ENCODE peak calls at places on chromosomes 6 and 20, in six cellular contexts. M is RWPE1; B is dorsolateral prefrontal cortex; A is CD4-positive, alpha-beta T cell; J is CD8-positive, alpha-beta memory T cell; T is small intestine. X is an unnamed sample.

GRCh38 chr6:39923394-39923793 is 10.9 kb downstream of the MOCS1 start:
- DNase-seq in A (no peak), J (no peak), T (no peak), B (no peak), M (peak), X (no peak)

GRCh38 chr20:5171074-5171789 is 44.4 kb downstream of the CDS2 start:
- DNase-seq in A (no peak), T (no peak), M (no peak), B (no peak), J (no peak), X (no peak)

GRCh38 chr6:894274-894673 is 201.3 kb upstream of the EXOC2 start:
- DNase-seq in A (no peak), J (no peak), B (no peak), M (no peak), T (no peak), X (no peak)

GRCh38 chr6:166270706-166271375 is 37.4 kb downstream of the PRR18 start:
- DNase-seq in A (no peak), B (no peak), T (no peak), J (no peak), M (no peak), X (peak)

GRCh38 chr6:79410806-79411205 is 126.4 kb downstream of the LCA5 start:
- DNase-seq in M (no peak), A (no peak), B (no peak), T (no peak), J (no peak), X (no peak)

GRCh38 chr6:47414517-47415167 is 62.9 kb upstream of the CD2AP start:
- DNase-seq in A (no peak), J (no peak), B (no peak), T (peak), M (no peak), X (peak)

GRCh38 chr6:86148586-86148985 is 505.9 kb upstream of the SYNCRIP start:
- DNase-seq in T (no peak), B (no peak), M (no peak), A (no peak), J (no peak), X (no peak)

GRCh38 chr6:116366740-116367275 is 3.9 kb upstream of the DSE start:
- DNase-seq in M (no peak), A (no peak), J (no peak), B (no peak), T (no peak), X (no peak)

GRCh38 chr6:170225852-170226417 is 64.9 kb downstream of the DLL1 start:
- DNase-seq in T (no peak), M (peak), A (no peak), J (no peak), B (peak), X (peak)

GRCh38 chr6:160356074-160356754 is 8.0 kb downstream of the SLC22A3 start:
- DNase-seq in A (no peak), J (no peak), T (no peak), M (no peak), B (no peak), X (no peak)

GRCh38 chr6:16651871-16652270 is 109.4 kb downstream of the ATXN1 start:
- DNase-seq in J (no peak), B (no peak), M (peak), A (no peak), T (peak), X (no peak)

GRCh38 chr6:125924169-125924568 is 32.4 kb upstream of the HINT3 start:
- DNase-seq in T (no peak), J (no peak), M (no peak), A (no peak), B (no peak), X (no peak)

GRCh38 chr6:53805016-53805415 is 10.2 kb downstream of the LRRC1 start:
- DNase-seq in M (no peak), T (no peak), J (no peak), A (no peak), B (no peak), X (no peak)

GRCh38 chr6:167325766-167326165 is 880 bp downstream of the TTLL2 start:
- DNase-seq in A (no peak), T (no peak), B (no peak), J (no peak), M (no peak), X (no peak)

GRCh38 chr6:128520436-128521301 is at the start of gene PTPRK:
- DNase-seq in A (peak), T (peak), B (peak), J (peak), M (peak), X (peak)

GRCh38 chr20:19735446-19735845 is 22.6 kb upstream of the RIN2 start:
- DNase-seq in J (no peak), B (no peak), T (peak), M (peak), A (no peak), X (peak)

GRCh38 chr6:1335367-1336037 is 23.6 kb downstream of the FOXQ1 start:
- DNase-seq in T (peak), B (no peak), J (no peak), A (no peak), M (peak), X (no peak)

GRCh38 chr20:2086177-2086979 is 15.2 kb upstream of the STK35 start:
- DNase-seq in A (no peak), T (no peak), J (no peak), B (no peak), M (no peak), X (peak)

GRCh38 chr6:79538481-79538971 is 1.3 kb upstream of the LCA5 start:
- DNase-seq in T (peak), B (no peak), M (peak), J (no peak), A (no peak), X (no peak)

GRCh38 chr6:157682856-157683481 is 140.1 kb upstream of the SNX9 start:
- DNase-seq in A (no peak), B (no peak), J (no peak), M (peak), T (no peak), X (peak)

GRCh38 chr6:18265099-18265372 is 706 bp upstream of the DEK start:
- DNase-seq in M (no peak), B (no peak), A (no peak), J (no peak), T (no peak), X (no peak)

GRCh38 chr6:18261877-18262276 is 2.5 kb downstream of the DEK start:
- DNase-seq in B (no peak), J (no peak), M (no peak), T (no peak), A (no peak), X (no peak)

GRCh38 chr6:18263561-18264337 is 581 bp downstream of the DEK start:
- DNase-seq in T (peak), A (peak), J (peak), B (peak), M (peak), X (peak)

GRCh38 chr6:18264338-18265098 is at the start of gene DEK:
- DNase-seq in J (peak), M (peak), A (peak), B (peak), T (peak), X (peak)

GRCh38 chr6:18262812-18263560 is 1.3 kb downstream of the DEK start:
- DNase-seq in T (peak), A (no peak), M (no peak), B (no peak), J (no peak), X (no peak)
- H3K27ac ChIP-seq in T (no peak), A (peak), M (no peak), B (no peak), J (peak), X (peak)

GRCh38 chr6:122788208-122788607 is 850 bp upstream of the SMPDL3A start:
- DNase-seq in A (no peak), J (no peak), B (no peak), T (no peak), M (no peak), X (no peak)
- H3K27ac ChIP-seq in A (no peak), J (no peak), B (peak), T (no peak), M (no peak), X (no peak)

DNA sequence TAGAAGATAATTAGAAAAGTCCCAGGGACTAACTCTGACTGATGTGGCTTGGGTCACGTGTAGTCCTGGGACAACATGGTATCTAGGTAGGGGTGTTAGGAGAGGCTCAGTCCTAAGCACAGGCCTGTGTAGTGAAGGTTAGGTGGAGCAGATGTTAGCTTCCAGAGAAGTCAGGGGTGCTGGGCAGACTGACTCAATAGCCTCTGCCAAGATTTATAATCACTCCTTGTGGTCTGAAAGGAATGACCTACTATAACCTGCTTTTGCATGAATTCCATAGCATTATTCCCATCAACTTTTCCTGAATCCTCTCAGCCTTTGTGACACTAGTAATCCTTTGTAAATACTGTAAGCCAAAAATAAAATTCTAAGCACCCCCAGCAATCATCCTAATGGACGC is 10.2 kb upstream of the PEX7 start:
- DNase-seq in M (no peak), J (no peak), A (no peak), T (no peak), B (no peak), X (no peak)
- H3K27ac ChIP-seq in M (no peak), J (no peak), A (no peak), T (no peak), B (no peak), X (no peak)

DNA sequence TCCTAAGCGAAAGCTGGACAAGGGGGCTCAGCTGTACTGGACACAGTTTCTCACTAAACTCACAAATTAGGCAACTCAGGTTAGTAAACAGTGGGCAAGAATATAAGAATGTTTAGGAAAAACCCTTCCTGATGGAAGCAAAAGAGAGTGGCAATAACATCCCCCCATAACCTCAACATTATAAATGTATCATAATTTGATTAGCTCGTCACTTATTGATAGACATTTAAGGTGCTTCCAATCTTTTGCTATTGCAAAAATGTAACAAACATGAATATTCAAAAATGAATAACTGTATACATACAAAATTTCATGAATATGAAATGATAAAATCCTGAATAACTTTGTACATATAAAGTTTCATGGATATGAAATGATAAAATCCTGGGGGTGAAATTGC is 415.7 kb downstream of the EPM2A start:
- DNase-seq in J (no peak), M (no peak), B (no peak), T (no peak), A (no peak), X (no peak)
- H3K27ac ChIP-seq in J (no peak), M (no peak), B (no peak), T (no peak), A (no peak), X (no peak)

GRCh38 chr6:139117734-139118133 is 17.1 kb upstream of the HECA start:
- DNase-seq in B (no peak), T (no peak), J (no peak), M (no peak), A (no peak), X (no peak)

GRCh38 chr6:139112561-139112960 is 22.3 kb upstream of the HECA start:
- DNase-seq in J (no peak), T (no peak), A (no peak), B (no peak), M (peak), X (no peak)

GRCh38 chr6:139114741-139115140 is 20.1 kb upstream of the HECA start:
- DNase-seq in J (no peak), A (no peak), T (no peak), M (no peak), B (no peak), X (no peak)

GRCh38 chr6:139119553-139119952 is 15.3 kb upstream of the HECA start:
- DNase-seq in B (no peak), M (no peak), J (no peak), T (no peak), A (no peak), X (no peak)

DNA sequence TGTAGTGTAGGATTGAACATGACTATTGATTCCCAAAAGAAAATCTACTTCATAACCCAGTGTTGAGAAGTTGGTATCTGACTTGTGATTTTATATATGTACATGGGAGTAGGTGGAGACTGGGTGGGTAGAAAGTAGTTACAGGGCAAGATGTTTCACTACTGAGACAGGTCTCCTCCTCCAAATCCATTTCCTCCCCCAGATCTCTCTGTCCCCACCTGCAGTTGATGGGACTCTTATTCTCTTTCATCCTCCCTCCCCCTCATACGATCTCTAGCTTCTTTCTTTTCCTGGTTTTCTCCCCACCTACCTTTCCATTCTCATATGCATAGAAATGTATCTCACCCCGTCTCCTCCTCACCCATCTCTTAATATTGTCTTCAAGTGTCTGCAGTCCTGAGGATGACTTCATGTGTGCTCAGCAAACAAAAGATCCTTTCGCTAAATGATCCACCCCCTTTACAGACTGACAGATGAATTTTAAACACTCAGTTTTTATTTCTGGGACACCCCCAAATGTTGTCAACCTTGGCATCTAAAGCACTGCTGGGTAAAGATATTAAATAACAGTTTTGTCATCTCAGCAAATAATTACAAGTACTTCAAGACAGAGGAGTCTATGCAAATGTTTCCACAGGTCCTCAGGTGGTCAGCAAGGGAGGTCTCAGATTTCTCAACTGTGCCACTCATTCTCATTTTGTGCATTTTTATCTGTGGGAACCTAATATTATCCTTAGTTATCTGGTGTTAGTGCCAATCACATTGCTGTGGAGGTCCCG is 18.7 kb upstream of the HECA start:
- DNase-seq in B (no peak), T (no peak), M (no peak), J (no peak), A (no peak), X (no peak)
- H3K27ac ChIP-seq in B (no peak), T (no peak), M (no peak), J (no peak), A (no peak), X (no peak)

GRCh38 chr6:149551920-149552319 is 6.1 kb upstream of the PPIL4 start:
- DNase-seq in M (no peak), B (no peak), T (no peak), J (no peak), A (no peak), X (no peak)
- H3K27ac ChIP-seq in M (no peak), B (peak), T (no peak), J (no peak), A (no peak), X (no peak)

GRCh38 chr6:38508894-38509293 is 130.8 kb downstream of the BTBD9 start:
- DNase-seq in T (no peak), B (no peak), A (no peak), J (no peak), M (no peak), X (no peak)

GRCh38 chr6:38508286-38508685 is 131.4 kb downstream of the BTBD9 start:
- DNase-seq in B (no peak), J (no peak), M (no peak), A (no peak), T (no peak), X (no peak)

GRCh38 chr6:38509713-38510112 is 130.0 kb downstream of the BTBD9 start:
- DNase-seq in M (peak), A (no peak), T (no peak), J (no peak), B (no peak), X (no peak)

GRCh38 chr6:38504996-38505395 is 134.7 kb downstream of the BTBD9 start:
- DNase-seq in B (no peak), T (no peak), J (no peak), M (no peak), A (no peak), X (peak)

GRCh38 chr6:38507173-38507572 is 132.6 kb downstream of the BTBD9 start:
- DNase-seq in M (no peak), T (no peak), A (no peak), J (no peak), B (no peak), X (peak)
- H3K27ac ChIP-seq in M (no peak), T (no peak), A (no peak), J (no peak), B (no peak), X (no peak)

GRCh38 chr20:37807901-37808751 is 94.8 kb upstream of the VSTM2L start:
- DNase-seq in B (no peak), A (no peak), J (no peak), T (no peak), M (no peak), X (no peak)
- H3K27ac ChIP-seq in B (peak), A (no peak), J (no peak), T (no peak), M (no peak), X (no peak)

GRCh38 chr20:46936415-46937139 is 41.9 kb downstream of the EYA2 start:
- DNase-seq in T (no peak), B (no peak), M (no peak), J (no peak), A (no peak), X (no peak)
- H3K27ac ChIP-seq in T (no peak), B (no peak), M (no peak), J (no peak), A (no peak), X (no peak)

X was measured in osteoblast.